ENCODE peak calls at places on chromosomes 1 and 21, in eight cellular contexts. One of them, this sample, is unnamed.

GRCh38 chr1:38962560-38962959 is 20.9 kb upstream of the RHBDL2 start:
- DNase-seq in glutamatergic neuron: no peak
- DNase-seq in adipocyte: peak
- DNase-seq in neural progenitor cell: no peak
- DNase-seq in CD8-positive, alpha-beta T cell: no peak
- DNase-seq in nephron progenitor cell: no peak
- DNase-seq in neuronal stem cell: no peak
- DNase-seq in tibial artery: no peak
- DNase-seq in this sample: no peak

GRCh38 chr1:115295904-115296696 is 41.9 kb downstream of the NGF start:
- DNase-seq in glutamatergic neuron: no peak
- DNase-seq in adipocyte: no peak
- DNase-seq in neural progenitor cell: no peak
- DNase-seq in CD8-positive, alpha-beta T cell: no peak
- DNase-seq in nephron progenitor cell: no peak
- DNase-seq in neuronal stem cell: no peak
- DNase-seq in tibial artery: no peak
- DNase-seq in this sample: no peak

GRCh38 chr1:236645016-236645680 is 40.8 kb upstream of the HEATR1 start:
- DNase-seq in glutamatergic neuron: no peak
- DNase-seq in adipocyte: no peak
- DNase-seq in neural progenitor cell: no peak
- DNase-seq in CD8-positive, alpha-beta T cell: no peak
- DNase-seq in nephron progenitor cell: no peak
- DNase-seq in neuronal stem cell: no peak
- DNase-seq in tibial artery: no peak
- DNase-seq in this sample: no peak

GRCh38 chr1:24748191-24749121 is 3.2 kb downstream of the CLIC4 start:
- DNase-seq in glutamatergic neuron: no peak
- DNase-seq in adipocyte: no peak
- DNase-seq in neural progenitor cell: no peak
- DNase-seq in CD8-positive, alpha-beta T cell: no peak
- DNase-seq in nephron progenitor cell: no peak
- DNase-seq in neuronal stem cell: no peak
- DNase-seq in tibial artery: no peak
- DNase-seq in this sample: no peak

GRCh38 chr1:200372095-200372884 is 37.5 kb downstream of the ZNF281 start:
- DNase-seq in glutamatergic neuron: no peak
- DNase-seq in adipocyte: peak
- DNase-seq in neural progenitor cell: no peak
- DNase-seq in CD8-positive, alpha-beta T cell: no peak
- DNase-seq in nephron progenitor cell: no peak
- DNase-seq in neuronal stem cell: no peak
- DNase-seq in tibial artery: no peak
- DNase-seq in this sample: no peak

GRCh38 chr21:15841856-15842564 is 112.2 kb downstream of the USP25 start:
- DNase-seq in glutamatergic neuron: no peak
- DNase-seq in adipocyte: peak
- DNase-seq in neural progenitor cell: no peak
- DNase-seq in CD8-positive, alpha-beta T cell: no peak
- DNase-seq in nephron progenitor cell: no peak
- DNase-seq in neuronal stem cell: no peak
- DNase-seq in tibial artery: no peak
- DNase-seq in this sample: no peak

GRCh38 chr21:16193758-16194606 is 464.2 kb downstream of the USP25 start:
- DNase-seq in glutamatergic neuron: no peak
- DNase-seq in adipocyte: peak
- DNase-seq in neural progenitor cell: peak
- DNase-seq in CD8-positive, alpha-beta T cell: no peak
- DNase-seq in nephron progenitor cell: peak
- DNase-seq in neuronal stem cell: peak
- DNase-seq in tibial artery: peak
- DNase-seq in this sample: no peak

GRCh38 chr21:39633770-39634181 is 21.0 kb downstream of the B3GALT5 start:
- DNase-seq in glutamatergic neuron: no peak
- DNase-seq in adipocyte: peak
- DNase-seq in neural progenitor cell: no peak
- DNase-seq in CD8-positive, alpha-beta T cell: no peak
- DNase-seq in nephron progenitor cell: no peak
- DNase-seq in neuronal stem cell: no peak
- DNase-seq in tibial artery: no peak
- DNase-seq in this sample: no peak

GRCh38 chr1:246483204-246483933 is 23.7 kb downstream of the SMYD3 start:
- DNase-seq in glutamatergic neuron: no peak
- DNase-seq in adipocyte: peak
- DNase-seq in neural progenitor cell: no peak
- DNase-seq in CD8-positive, alpha-beta T cell: no peak
- DNase-seq in nephron progenitor cell: no peak
- DNase-seq in neuronal stem cell: no peak
- DNase-seq in tibial artery: no peak
- DNase-seq in this sample: no peak

GRCh38 chr1:201686709-201687455 is 142.1 kb upstream of the IPO9 start:
- DNase-seq in glutamatergic neuron: no peak
- DNase-seq in adipocyte: no peak
- DNase-seq in neural progenitor cell: peak
- DNase-seq in CD8-positive, alpha-beta T cell: no peak
- DNase-seq in nephron progenitor cell: no peak
- DNase-seq in neuronal stem cell: no peak
- DNase-seq in tibial artery: no peak
- DNase-seq in this sample: peak

GRCh38 chr1:42419449-42419848 is 36.4 kb downstream of the ZMYND12 start:
- DNase-seq in glutamatergic neuron: no peak
- DNase-seq in adipocyte: no peak
- DNase-seq in neural progenitor cell: no peak
- DNase-seq in CD8-positive, alpha-beta T cell: no peak
- DNase-seq in nephron progenitor cell: no peak
- DNase-seq in neuronal stem cell: no peak
- DNase-seq in tibial artery: no peak
- DNase-seq in this sample: peak

GRCh38 chr1:168939131-168939946 is 167.2 kb upstream of the ATP1B1 start:
- DNase-seq in glutamatergic neuron: no peak
- DNase-seq in adipocyte: no peak
- DNase-seq in neural progenitor cell: no peak
- DNase-seq in CD8-positive, alpha-beta T cell: no peak
- DNase-seq in nephron progenitor cell: no peak
- DNase-seq in neuronal stem cell: no peak
- DNase-seq in tibial artery: no peak
- DNase-seq in this sample: no peak

GRCh38 chr1:152473887-152474537 is 36.6 kb upstream of the LCE5A start:
- DNase-seq in glutamatergic neuron: no peak
- DNase-seq in adipocyte: no peak
- DNase-seq in neural progenitor cell: no peak
- DNase-seq in CD8-positive, alpha-beta T cell: no peak
- DNase-seq in nephron progenitor cell: no peak
- DNase-seq in neuronal stem cell: no peak
- DNase-seq in tibial artery: no peak
- DNase-seq in this sample: no peak

GRCh38 chr21:38277501-38278111 is 20.8 kb downstream of the KCNJ15 start:
- DNase-seq in glutamatergic neuron: no peak
- DNase-seq in adipocyte: peak
- DNase-seq in neural progenitor cell: no peak
- DNase-seq in CD8-positive, alpha-beta T cell: no peak
- DNase-seq in nephron progenitor cell: no peak
- DNase-seq in neuronal stem cell: no peak
- DNase-seq in tibial artery: no peak
- DNase-seq in this sample: no peak

GRCh38 chr1:202237052-202237451 is 43.5 kb downstream of the LGR6 start:
- DNase-seq in glutamatergic neuron: peak
- DNase-seq in adipocyte: peak
- DNase-seq in neural progenitor cell: peak
- DNase-seq in CD8-positive, alpha-beta T cell: no peak
- DNase-seq in nephron progenitor cell: peak
- DNase-seq in neuronal stem cell: peak
- DNase-seq in tibial artery: peak
- DNase-seq in this sample: no peak

GRCh38 chr1:94721240-94721639 is 98.9 kb upstream of the SLC44A3 start:
- DNase-seq in glutamatergic neuron: no peak
- DNase-seq in adipocyte: no peak
- DNase-seq in neural progenitor cell: no peak
- DNase-seq in CD8-positive, alpha-beta T cell: no peak
- DNase-seq in nephron progenitor cell: no peak
- DNase-seq in neuronal stem cell: no peak
- DNase-seq in tibial artery: no peak
- DNase-seq in this sample: no peak

GRCh38 chr1:225468270-225469020 is 40.6 kb upstream of the LBR start:
- DNase-seq in glutamatergic neuron: no peak
- DNase-seq in adipocyte: no peak
- DNase-seq in neural progenitor cell: no peak
- DNase-seq in CD8-positive, alpha-beta T cell: peak
- DNase-seq in nephron progenitor cell: no peak
- DNase-seq in neuronal stem cell: no peak
- DNase-seq in tibial artery: peak
- DNase-seq in this sample: no peak

GRCh38 chr1:22500058-22500457 is 48.4 kb downstream of the ZBTB40 start:
- DNase-seq in glutamatergic neuron: no peak
- DNase-seq in adipocyte: no peak
- DNase-seq in neural progenitor cell: no peak
- DNase-seq in CD8-positive, alpha-beta T cell: no peak
- DNase-seq in nephron progenitor cell: no peak
- DNase-seq in neuronal stem cell: no peak
- DNase-seq in tibial artery: no peak
- DNase-seq in this sample: no peak

GRCh38 chr1:89935235-89935634 is 59.7 kb upstream of the ZNF326 start:
- DNase-seq in glutamatergic neuron: no peak
- DNase-seq in adipocyte: no peak
- DNase-seq in neural progenitor cell: no peak
- DNase-seq in CD8-positive, alpha-beta T cell: no peak
- DNase-seq in nephron progenitor cell: no peak
- DNase-seq in neuronal stem cell: no peak
- DNase-seq in tibial artery: no peak
- DNase-seq in this sample: no peak

GRCh38 chr1:72526926-72527325 is 244.6 kb upstream of the NEGR1 start:
- DNase-seq in glutamatergic neuron: no peak
- DNase-seq in adipocyte: no peak
- DNase-seq in neural progenitor cell: no peak
- DNase-seq in CD8-positive, alpha-beta T cell: no peak
- DNase-seq in nephron progenitor cell: no peak
- DNase-seq in neuronal stem cell: no peak
- DNase-seq in tibial artery: no peak
- DNase-seq in this sample: no peak